ENCODE peak calls at places on chromosomes 3 and 15, in four cellular contexts. P is GM12891, O is H1, G is K562. B is an unnamed sample.

GRCh38 chr3:141412936-141413354 is 44.6 kb downstream of the ZBTB38 start:
- DNase-seq in G (no peak), P (no peak), O (no peak), B (no peak)

GRCh38 chr3:13673207-13673606 is 124.3 kb downstream of the FBLN2 start:
- DNase-seq in O (no peak), G (peak; percentile 60), P (no peak), B (no peak)

GRCh38 chr3:193895409-193895808 is 240.5 kb upstream of the HES1 start:
- DNase-seq in O (no peak), P (no peak), G (no peak), B (no peak)

GRCh38 chr15:73282567-73283200 is 86.1 kb downstream of the HCN4 start:
- DNase-seq in G (no peak), P (no peak), O (no peak), B (no peak)

GRCh38 chr3:4504340-4505261 is 11.5 kb downstream of the ITPR1 start:
- DNase-seq in O (no peak), P (no peak), G (no peak), B (no peak)

GRCh38 chr3:161372321-161373260 is 1.3 kb upstream of the SPTSSB start:
- DNase-seq in G (no peak), P (peak; percentile 16), O (peak; percentile 73), B (peak; percentile 25)

GRCh38 chr3:38084969-38085942 is 46.2 kb downstream of the DLEC1 start:
- DNase-seq in P (no peak), O (no peak), G (no peak), B (no peak)

GRCh38 chr3:30751610-30752299 is 142.7 kb downstream of the GADL1 start:
- DNase-seq in G (no peak), P (no peak), O (peak; percentile 63), B (no peak)

GRCh38 chr3:6524479-6524878 is 336.4 kb upstream of the GRM7 start:
- DNase-seq in O (no peak), G (no peak), P (no peak), B (no peak)

GRCh38 chr3:40843851-40844548 is 319.2 kb downstream of the ZNF621 start:
- DNase-seq in O (no peak), G (no peak), P (no peak), B (no peak)

GRCh38 chr3:14235003-14235876 is 56.6 kb downstream of the LSM3 start:
- DNase-seq in G (no peak), O (no peak), P (no peak), B (no peak)

GRCh38 chr3:131543714-131544113 is 40.9 kb upstream of the MRPL3 start:
- DNase-seq in G (no peak), P (no peak), O (no peak), B (no peak)

GRCh38 chr3:126964950-126965349 is 18.0 kb upstream of the PLXNA1 start:
- DNase-seq in P (no peak), O (no peak), G (no peak), B (no peak)

GRCh38 chr3:170815930-170816329 is 54.1 kb downstream of the RPL22L1 start:
- DNase-seq in P (no peak), O (no peak), G (no peak), B (no peak)

GRCh38 chr15:65525622-65526021 is 4.6 kb upstream of the HACD3 start:
- DNase-seq in O (no peak), P (no peak), G (no peak), B (no peak)

GRCh38 chr3:151124476-151124875 is 39.0 kb downstream of the MED12L start:
- DNase-seq in O (no peak), G (no peak), P (no peak), B (no peak)

GRCh38 chr15:66862878-66863335 is 160.9 kb downstream of the SMAD6 start:
- DNase-seq in O (peak; percentile 95), P (peak; percentile 66), G (peak; percentile 83), B (peak; percentile 60)

GRCh38 chr3:65919841-65920240 is 118.9 kb downstream of the MAGI1 start:
- DNase-seq in G (no peak), O (no peak), P (no peak), B (no peak)

GRCh38 chr3:194686816-194687637 is 1.3 kb downstream of the FAM43A start:
- DNase-seq in O (peak; percentile 74), P (no peak), G (no peak), B (peak; percentile 22)

GRCh38 chr3:140377644-140378043 is 300.2 kb upstream of the TRIM42 start:
- DNase-seq in G (no peak), P (no peak), O (no peak), B (no peak)

GRCh38 chr15:95300958-95301357 is 1029.5 kb upstream of the NR2F2 start:
- DNase-seq in O (no peak), P (no peak), G (no peak), B (no peak)

GRCh38 chr15:60941448-60941847 is 287.7 kb downstream of the RORA start:
- DNase-seq in P (no peak), G (no peak), O (no peak), B (no peak)

GRCh38 chr3:127815641-127816605 is 6.4 kb downstream of the MGLL start:
- DNase-seq in O (no peak), P (no peak), G (no peak), B (no peak)

GRCh38 chr15:80562846-80563245 is 132.3 kb upstream of the ABHD17C start:
- DNase-seq in G (no peak), O (peak; percentile 41), P (no peak), B (no peak)

GRCh38 chr3:108071394-108071793 is 19.4 kb downstream of the CD47 start:
- DNase-seq in P (no peak), O (no peak), G (no peak), B (no peak)

GRCh38 chr3:18445421-18446066 is 20.4 kb upstream of the SATB1 start:
- DNase-seq in G (no peak), O (no peak), P (no peak), B (no peak)

GRCh38 chr15:42059661-42060476 is 34.5 kb downstream of the PLA2G4D start:
- DNase-seq in O (peak; percentile 91), P (no peak), G (peak; percentile 79), B (no peak)

GRCh38 chr15:99021027-99021624 is 13.5 kb upstream of the PGPEP1L start:
- DNase-seq in O (peak; percentile 38), G (no peak), P (no peak), B (no peak)

GRCh38 chr15:33722005-33722672 is 246.2 kb upstream of the CHRM5 start:
- DNase-seq in G (no peak), P (no peak), O (no peak), B (no peak)

GRCh38 chr3:16522820-16523219 is 9.3 kb upstream of the RFTN1 start:
- DNase-seq in P (no peak), O (no peak), G (no peak), B (no peak)
- TF ChIP-seq TAF1 in P (no peak), O (no peak), G (no peak), B (no peak)

GRCh38 chr3:148694116-148694515 is 3.6 kb upstream of the AGTR1 start:
- DNase-seq in O (no peak), P (no peak), G (no peak), B (no peak)

GRCh38 chr3:148698190-148698806 is 595 bp downstream of the AGTR1 start:
- DNase-seq in P (no peak), G (no peak), O (no peak), B (no peak)

DNA sequence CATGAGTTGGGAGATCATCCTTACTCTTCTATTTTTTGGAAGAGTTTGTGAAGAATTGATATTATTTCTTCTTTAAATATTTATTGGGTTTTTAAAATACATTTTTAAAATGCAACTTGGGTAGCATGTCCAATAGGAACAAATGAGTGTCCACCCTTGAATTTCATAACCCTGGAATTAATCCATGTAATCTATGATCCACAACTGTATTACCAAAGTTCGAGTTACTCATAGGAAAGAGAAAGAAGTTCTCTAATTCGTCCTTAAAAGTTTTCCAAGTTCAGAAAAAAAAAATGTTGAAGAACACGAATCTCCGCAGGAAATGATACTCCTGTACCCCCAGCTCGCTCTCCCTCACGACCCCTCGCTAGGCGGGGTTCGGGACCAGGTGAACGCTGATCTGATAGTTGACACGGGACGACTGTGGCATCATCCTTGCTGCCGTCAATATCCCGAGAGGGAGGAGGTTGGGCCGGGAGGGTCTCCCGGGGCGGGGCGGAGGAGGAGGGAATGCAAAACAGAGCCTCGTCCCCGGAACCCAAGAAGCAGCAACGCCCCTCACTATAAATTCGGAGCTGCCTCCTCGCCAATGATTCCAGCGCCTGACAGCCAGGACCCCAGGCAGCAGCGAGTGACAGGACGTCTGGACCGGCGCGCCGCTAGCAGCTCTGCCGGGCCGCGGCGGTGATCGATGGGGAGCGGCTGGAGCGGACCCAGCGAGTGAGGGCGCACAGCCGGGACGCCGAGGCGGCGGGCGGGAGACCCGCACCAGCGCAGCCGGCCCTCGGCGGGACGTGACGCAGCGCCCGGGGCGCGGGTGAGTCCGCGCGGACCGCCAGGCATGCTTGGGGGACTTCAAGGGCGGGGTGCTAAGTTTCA is at the start of gene AGTR1:
- DNase-seq in O (peak; percentile 79), G (no peak), P (no peak), B (no peak)
- TF ChIP-seq POLR2A in O (no peak), G (no peak), P (no peak), B (no peak)

DNA sequence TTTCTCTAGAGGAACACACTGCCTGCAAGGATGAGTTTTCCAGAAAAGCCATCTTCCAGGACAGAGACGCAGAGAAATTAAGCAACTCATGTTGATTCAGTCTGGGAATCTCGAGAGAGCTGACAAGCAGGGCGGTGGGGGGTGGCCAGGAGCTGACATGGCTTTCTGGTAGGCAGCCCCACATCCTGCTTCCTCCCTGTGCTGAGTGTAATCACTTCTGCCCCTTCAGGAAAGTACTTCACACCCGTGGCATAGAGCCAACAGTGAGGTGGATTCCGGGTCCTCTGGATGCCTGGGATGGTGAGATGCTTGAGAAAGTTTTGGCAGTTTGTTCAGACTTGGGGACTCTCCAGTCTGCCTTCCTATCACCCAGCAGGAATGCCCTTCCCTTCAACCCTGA is 221.1 kb downstream of the SLCO3A1 start:
- DNase-seq in O (no peak), P (no peak), G (no peak), B (no peak)
- TF ChIP-seq POLR2AphosphoS5 in O (no peak), P (no peak), G (no peak), B (no peak)

GRCh38 chr15:76189106-76189505 is 122.2 kb downstream of the ETFA start:
- DNase-seq in P (no peak), G (no peak), O (no peak), B (no peak)

GRCh38 chr15:76184640-76185020 is 124.8 kb downstream of the TMEM266 start:
- DNase-seq in P (no peak), O (no peak), G (no peak), B (no peak)

GRCh38 chr15:76183906-76184639 is 124.3 kb downstream of the TMEM266 start:
- DNase-seq in P (no peak), O (no peak), G (no peak), B (no peak)

GRCh38 chr15:76187151-76187550 is 124.1 kb downstream of the ETFA start:
- DNase-seq in G (no peak), P (no peak), O (no peak), B (no peak)

GRCh38 chr15:76185716-76186115 is 125.6 kb downstream of the ETFA start:
- DNase-seq in P (no peak), G (peak; percentile 68), O (peak; percentile 65), B (no peak)
- TF ChIP-seq TAF1 in P (no peak), G (no peak), O (no peak), B (no peak)

GRCh38 chr15:63045438-63046278 is 3.1 kb downstream of the TPM1 start:
- DNase-seq in O (no peak), G (no peak), P (no peak), B (no peak)

GRCh38 chr15:63042879-63043340 is 363 bp downstream of the TPM1 start:
- DNase-seq in G (no peak), O (no peak), P (peak; percentile 14), B (no peak)

GRCh38 chr15:63044645-63045437 is 2.3 kb downstream of the TPM1 start:
- DNase-seq in P (no peak), G (no peak), O (no peak), B (no peak)

GRCh38 chr15:63043391-63044076 is 987 bp downstream of the TPM1 start:
- DNase-seq in G (peak; percentile 16), P (peak; percentile 24), O (no peak), B (no peak)

GRCh38 chr15:63044077-63044644 is 1.6 kb downstream of the TPM1 start:
- DNase-seq in O (no peak), G (no peak), P (no peak), B (no peak)
- TF ChIP-seq POLR2A in O (peak; percentile 41), G (no peak), P (no peak), B (no peak)

B was measured in GM12892.